ENCODE peak calls at places on chromosome 11, in six cellular contexts. R, A, K, U, C and P are unnamed samples.

GRCh38 chr11:95461858-95462257 is 230.9 kb upstream of the SESN3 start:
- DNase-seq in K (no peak), R (no peak), C (no peak), A (no peak), U (no peak), P (no peak)

GRCh38 chr11:74000770-74001169 is 8.1 kb downstream of the UCP3 start:
- DNase-seq in K (no peak), A (no peak), U (no peak), C (no peak), R (no peak), P (no peak)

GRCh38 chr11:116317212-116317611 is 455.6 kb downstream of the BUD13 start:
- DNase-seq in A (peak; percentile 50), U (no peak), K (no peak), C (no peak), R (no peak), P (no peak)

GRCh38 chr11:72041364-72042058 is 38.8 kb downstream of the NUMA1 start:
- DNase-seq in C (no peak), A (no peak), R (peak; percentile 77), K (peak; percentile 61), U (no peak), P (peak; percentile 40)

GRCh38 chr11:86246293-86246675 is 1.7 kb downstream of the EED start:
- DNase-seq in U (no peak), R (no peak), K (no peak), A (no peak), C (no peak), P (no peak)

GRCh38 chr11:110032257-110032656 is 60.9 kb upstream of the ZC3H12C start:
- DNase-seq in K (no peak), C (no peak), U (no peak), A (no peak), R (no peak), P (no peak)

GRCh38 chr11:84136926-84137325 is 850.8 kb upstream of the CCDC90B start:
- DNase-seq in K (no peak), C (no peak), R (no peak), A (no peak), U (no peak), P (no peak)

GRCh38 chr11:83021780-83022125 is 49.9 kb downstream of the RAB30 start:
- DNase-seq in C (no peak), A (no peak), R (no peak), K (no peak), U (no peak), P (no peak)

GRCh38 chr11:20048707-20049106 is 111.6 kb downstream of the DBX1 start:
- DNase-seq in C (no peak), R (no peak), A (no peak), K (no peak), U (no peak), P (no peak)

GRCh38 chr11:6646631-6647281 is 8.9 kb downstream of the DCHS1 start:
- DNase-seq in K (no peak), U (no peak), R (peak; percentile 88), C (peak; percentile 61), A (no peak), P (no peak)

GRCh38 chr11:12669930-12670329 is 4.3 kb upstream of the TEAD1 start:
- DNase-seq in U (no peak), K (no peak), C (no peak), R (no peak), A (no peak), P (no peak)

GRCh38 chr11:125373426-125374391 is 122.4 kb downstream of the FEZ1 start:
- DNase-seq in C (peak; percentile 42), K (no peak), A (no peak), R (no peak), U (no peak), P (no peak)

GRCh38 chr11:848380-848931 is 5.8 kb downstream of the TSPAN4 start:
- DNase-seq in C (no peak), U (peak; percentile 59), R (peak; percentile 89), K (peak; percentile 85), A (no peak), P (no peak)

GRCh38 chr11:134552749-134553148 is 140.7 kb upstream of the B3GAT1 start:
- DNase-seq in C (no peak), R (no peak), A (no peak), K (no peak), U (no peak), P (no peak)

GRCh38 chr11:128728767-128729587 is 35.1 kb downstream of the FLI1 start:
- DNase-seq in K (no peak), A (no peak), C (no peak), U (no peak), R (no peak), P (no peak)

GRCh38 chr11:123654566-123655081 is at the start of gene SCN3B:
- DNase-seq in K (peak; percentile 91), R (peak; percentile 99), A (peak; percentile 63), C (no peak), U (peak; percentile 94), P (no peak)

GRCh38 chr11:67354314-67355022 is 1.1 kb upstream of the POLD4 start:
- DNase-seq in A (no peak), R (no peak), C (no peak), U (peak; percentile 89), K (no peak), P (peak; percentile 92)

GRCh38 chr11:72216638-72217037 is at the start of gene FOLR2:
- DNase-seq in R (no peak), K (peak; percentile 20), U (no peak), C (no peak), A (no peak), P (no peak)

GRCh38 chr11:34988294-34989255 is 72.2 kb downstream of the PDHX start:
- DNase-seq in C (no peak), R (no peak), A (no peak), K (no peak), U (no peak), P (no peak)

GRCh38 chr11:843818-844692 is 1.4 kb downstream of the TSPAN4 start:
- DNase-seq in A (peak; percentile 97), R (no peak), C (no peak), K (peak; percentile 86), U (peak; percentile 49), P (no peak)

GRCh38 chr11:121814962-121815361 is 301.1 kb downstream of the BLID start:
- DNase-seq in K (no peak), R (no peak), U (no peak), C (no peak), A (no peak), P (peak; percentile 10)

GRCh38 chr11:18393581-18394299 is 623 bp upstream of the LDHA start:
- DNase-seq in R (no peak), K (no peak), U (no peak), C (no peak), A (peak; percentile 1), P (no peak)

GRCh38 chr11:19886498-19886897 is 173.9 kb downstream of the NAV2 start:
- DNase-seq in A (no peak), U (no peak), R (peak; percentile 67), C (no peak), K (no peak), P (no peak)

GRCh38 chr11:64122411-64123101 is 43.4 kb downstream of the MACROD1 start:
- DNase-seq in U (no peak), C (no peak), R (no peak), A (no peak), K (no peak), P (no peak)
- TF ChIP-seq YY1 in U (no peak), C (no peak), R (no peak), A (no peak), K (no peak), P (no peak)

GRCh38 chr11:70240337-70240736 is 30.2 kb upstream of the PPFIA1 start:
- DNase-seq in A (no peak), C (no peak), U (no peak), R (no peak), K (no peak), P (no peak)
- TF ChIP-seq YY1 in A (no peak), C (no peak), U (no peak), R (no peak), K (no peak), P (no peak)

GRCh38 chr11:69599502-69599901 is 41.5 kb upstream of the CCND1 start:
- DNase-seq in A (no peak), R (no peak), K (peak; percentile 13), U (no peak), C (no peak), P (no peak)

GRCh38 chr11:69605737-69606526 is 35.0 kb upstream of the CCND1 start:
- DNase-seq in U (no peak), K (peak; percentile 32), A (no peak), R (no peak), C (no peak), P (no peak)

GRCh38 chr11:69603978-69604524 is 36.9 kb upstream of the CCND1 start:
- DNase-seq in A (no peak), R (no peak), K (no peak), U (no peak), C (no peak), P (no peak)

GRCh38 chr11:69601346-69601975 is 39.5 kb upstream of the CCND1 start:
- DNase-seq in K (no peak), R (no peak), C (no peak), U (no peak), A (no peak), P (no peak)

GRCh38 chr11:69603163-69603836 is 37.7 kb upstream of the CCND1 start:
- DNase-seq in K (peak; percentile 41), R (no peak), C (no peak), A (peak; percentile 16), U (no peak), P (no peak)
- TF ChIP-seq YY1 in K (no peak), R (no peak), C (no peak), A (no peak), U (no peak), P (no peak)

GRCh38 chr11:46250071-46251052 is 27.1 kb upstream of the CREB3L1 start:
- DNase-seq in R (no peak), A (no peak), C (no peak), K (no peak), U (no peak), P (no peak)

GRCh38 chr11:46247090-46247489 is 30.4 kb upstream of the CREB3L1 start:
- DNase-seq in A (no peak), R (no peak), U (no peak), K (no peak), C (no peak), P (no peak)

GRCh38 chr11:46247664-46248063 is 29.8 kb upstream of the CREB3L1 start:
- DNase-seq in K (peak; percentile 72), U (no peak), A (peak; percentile 87), C (no peak), R (no peak), P (peak; percentile 76)

GRCh38 chr11:46249103-46249942 is 28.1 kb upstream of the CREB3L1 start:
- DNase-seq in A (no peak), C (no peak), U (peak; percentile 50), R (no peak), K (no peak), P (no peak)

DNA sequence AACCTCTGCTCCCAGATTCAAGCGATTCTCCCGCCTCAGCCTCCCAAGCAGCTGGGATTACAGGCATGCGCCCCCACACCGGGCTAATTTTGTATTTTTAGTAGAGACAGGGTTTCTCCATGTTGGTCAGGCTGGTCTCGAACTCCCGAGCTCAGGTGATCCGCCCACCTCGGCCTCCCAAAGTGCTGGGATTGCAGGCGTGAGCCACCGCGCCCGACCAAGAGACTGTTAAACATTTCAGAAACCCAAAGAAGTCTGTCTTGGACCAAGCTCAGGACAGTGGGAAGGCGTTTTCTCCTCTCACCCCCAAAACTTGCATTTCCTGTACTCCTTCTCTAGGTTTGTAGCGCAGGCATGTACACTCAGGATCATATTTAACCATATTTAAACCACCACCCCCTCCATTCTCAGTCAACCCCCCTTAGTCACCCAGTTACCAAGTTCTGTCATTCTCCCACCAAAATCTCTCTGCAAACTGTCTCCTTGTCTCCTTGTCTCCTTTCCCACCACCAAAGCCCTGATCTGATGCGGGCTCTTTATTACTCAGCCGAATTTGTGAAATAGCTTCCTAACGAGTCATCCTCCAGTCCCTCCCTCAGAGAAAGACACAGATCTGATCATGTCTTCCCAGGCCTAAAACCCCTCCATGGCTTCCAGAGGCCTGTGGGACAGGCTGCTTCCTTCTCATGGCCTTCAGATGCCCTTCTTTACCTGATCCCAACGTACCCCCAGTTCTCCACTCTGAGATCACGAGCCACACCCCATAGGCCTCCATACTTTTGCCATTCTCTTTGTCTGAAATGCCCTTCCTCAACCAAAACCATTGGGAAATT is 29.0 kb upstream of the CREB3L1 start:
- DNase-seq in K (no peak), A (peak; percentile 89), U (peak; percentile 74), C (no peak), R (no peak), P (peak; percentile 71)
- TF ChIP-seq YY1 in K (no peak), A (no peak), U (no peak), C (no peak), R (peak; percentile 59), P (no peak)